ENCODE peak calls at places on chromosomes 6 and 20, in eight cellular contexts. D, W, Y, G, Z, N, L and O are unnamed samples.

GRCh38 chr6:134830945-134831344 is 119.0 kb downstream of the ALDH8A1 start:
- DNase-seq in D (no peak), W (no peak), Y (no peak), G (no peak), Z (no peak), N (no peak), L (no peak), O (no peak)

GRCh38 chr6:134878136-134878535 is 71.8 kb downstream of the ALDH8A1 start:
- DNase-seq in D (no peak), W (no peak), Y (no peak), G (no peak), Z (no peak), N (no peak), L (no peak), O (no peak)

GRCh38 chr6:11093065-11093590 is 506 bp upstream of the SMIM13 start:
- DNase-seq in D (no peak), W (no peak), Y (no peak), G (peak), Z (no peak), N (no peak), L (no peak), O (peak)

GRCh38 chr6:132813173-132813856 is 1.1 kb upstream of the RPS12 start:
- DNase-seq in D (peak), W (no peak), Y (peak), G (peak), Z (peak), N (peak), L (peak), O (peak)

GRCh38 chr6:10431423-10432164 is 16.7 kb upstream of the TFAP2A start:
- DNase-seq in D (no peak), W (no peak), Y (no peak), G (no peak), Z (no peak), N (no peak), L (no peak), O (no peak)

GRCh38 chr6:89145461-89145961 is 344 bp upstream of the PM20D2 start:
- DNase-seq in D (no peak), W (no peak), Y (no peak), G (peak), Z (no peak), N (peak), L (no peak), O (peak)

GRCh38 chr6:104887350-104887749 is 27.6 kb upstream of the HACE1 start:
- DNase-seq in D (no peak), W (no peak), Y (no peak), G (no peak), Z (peak), N (peak), L (no peak), O (peak)

GRCh38 chr6:84362180-84362821 is 134.9 kb upstream of the CEP162 start:
- DNase-seq in D (no peak), W (no peak), Y (no peak), G (no peak), Z (no peak), N (no peak), L (no peak), O (no peak)

GRCh38 chr6:137416376-137417109 is 77.7 kb downstream of the OLIG3 start:
- DNase-seq in D (no peak), W (no peak), Y (peak), G (no peak), Z (no peak), N (no peak), L (no peak), O (no peak)

GRCh38 chr6:168116446-168116974 is 37.5 kb upstream of the FRMD1 start:
- DNase-seq in D (no peak), W (no peak), Y (no peak), G (no peak), Z (no peak), N (no peak), L (no peak), O (no peak)

GRCh38 chr6:16725145-16725864 is 36.0 kb downstream of the ATXN1 start:
- DNase-seq in D (no peak), W (peak), Y (no peak), G (no peak), Z (no peak), N (no peak), L (no peak), O (no peak)

GRCh38 chr20:43191946-43192847 is 2.5 kb upstream of the PTPRT start:
- DNase-seq in D (peak), W (no peak), Y (no peak), G (no peak), Z (peak), N (peak), L (peak), O (peak)

GRCh38 chr6:108133594-108134179 is 32.1 kb upstream of the NR2E1 start:
- DNase-seq in D (peak), W (no peak), Y (no peak), G (no peak), Z (peak), N (peak), L (peak), O (peak)

GRCh38 chr20:17364681-17365080 is 137.8 kb downstream of the PCSK2 start:
- DNase-seq in D (no peak), W (no peak), Y (no peak), G (no peak), Z (no peak), N (no peak), L (no peak), O (no peak)

GRCh38 chr20:17967595-17968365 is 814 bp downstream of the SNX5 start:
- DNase-seq in D (no peak), W (peak), Y (no peak), G (no peak), Z (no peak), N (no peak), L (no peak), O (no peak)

GRCh38 chr6:75550544-75551167 is 51.0 kb upstream of the SENP6 start:
- DNase-seq in D (no peak), W (no peak), Y (no peak), G (no peak), Z (no peak), N (no peak), L (no peak), O (no peak)

GRCh38 chr20:4100679-4101078 is 85.3 kb upstream of the RNF24 start:
- DNase-seq in D (no peak), W (no peak), Y (no peak), G (no peak), Z (no peak), N (no peak), L (no peak), O (no peak)

GRCh38 chr6:28543671-28544131 is 18.0 kb downstream of the GPX5 start:
- DNase-seq in D (peak), W (no peak), Y (no peak), G (no peak), Z (peak), N (peak), L (peak), O (peak)

GRCh38 chr6:1832844-1833787 is 223.4 kb downstream of the FOXC1 start:
- DNase-seq in D (no peak), W (no peak), Y (peak), G (no peak), Z (peak), N (no peak), L (no peak), O (no peak)

GRCh38 chr6:31797607-31798006 is 2.1 kb upstream of the VARS1 start:
- DNase-seq in D (no peak), W (no peak), Y (no peak), G (no peak), Z (no peak), N (no peak), L (no peak), O (peak)

GRCh38 chr20:20363449-20364015 is 4.4 kb upstream of the INSM1 start:
- DNase-seq in D (peak), W (no peak), Y (no peak), G (no peak), Z (peak), N (peak), L (no peak), O (no peak)

GRCh38 chr6:137536104-137536773 is 42.0 kb upstream of the OLIG3 start:
- DNase-seq in D (no peak), W (no peak), Y (no peak), G (no peak), Z (no peak), N (no peak), L (no peak), O (peak)

GRCh38 chr6:142542704-142543233 is 241.0 kb downstream of the ADGRG6 start:
- DNase-seq in D (no peak), W (no peak), Y (peak), G (no peak), Z (no peak), N (no peak), L (no peak), O (no peak)

GRCh38 chr6:110654096-110654820 is 161.0 kb downstream of the CDK19 start:
- DNase-seq in D (no peak), W (peak), Y (no peak), G (no peak), Z (no peak), N (no peak), L (no peak), O (no peak)

GRCh38 chr6:85802162-85802561 is 159.5 kb upstream of the SYNCRIP start:
- DNase-seq in D (no peak), W (no peak), Y (no peak), G (no peak), Z (no peak), N (no peak), L (no peak), O (no peak)

GRCh38 chr6:113998811-113999210 is 27.9 kb upstream of the HDAC2 start:
- DNase-seq in D (no peak), W (no peak), Y (no peak), G (no peak), Z (no peak), N (no peak), L (no peak), O (no peak)

GRCh38 chr6:15956205-15957106 is 172.4 kb upstream of the MYLIP start:
- DNase-seq in D (no peak), W (no peak), Y (peak), G (no peak), Z (no peak), N (no peak), L (no peak), O (no peak)

GRCh38 chr6:28105286-28105685 is 19.1 kb upstream of the ZSCAN16 start:
- DNase-seq in D (no peak), W (no peak), Y (no peak), G (no peak), Z (no peak), N (no peak), L (no peak), O (no peak)

GRCh38 chr6:158972241-158973233 is 27.5 kb downstream of the RSPH3 start:
- DNase-seq in D (no peak), W (peak), Y (no peak), G (peak), Z (no peak), N (peak), L (no peak), O (no peak)

GRCh38 chr6:240151-240550 is 52.1 kb upstream of the DUSP22 start:
- DNase-seq in D (no peak), W (no peak), Y (no peak), G (no peak), Z (no peak), N (no peak), L (no peak), O (no peak)
- TF ChIP-seq CTCF in D (no peak), W (no peak), Y (no peak), G (no peak), Z (no peak), N (no peak), L (no peak), O (no peak)

GRCh38 chr6:78808356-78808891 is 58.9 kb upstream of the IRAK1BP1 start:
- DNase-seq in D (no peak), W (no peak), Y (no peak), G (no peak), Z (no peak), N (no peak), L (no peak), O (no peak)

GRCh38 chr6:78810698-78811097 is 56.7 kb upstream of the IRAK1BP1 start:
- DNase-seq in D (no peak), W (no peak), Y (no peak), G (no peak), Z (no peak), N (no peak), L (no peak), O (no peak)

GRCh38 chr6:78808933-78809332 is 58.4 kb upstream of the IRAK1BP1 start:
- DNase-seq in D (no peak), W (no peak), Y (no peak), G (no peak), Z (no peak), N (no peak), L (no peak), O (no peak)

GRCh38 chr6:78810146-78810545 is 57.2 kb upstream of the IRAK1BP1 start:
- DNase-seq in D (peak), W (no peak), Y (no peak), G (no peak), Z (peak), N (peak), L (peak), O (no peak)
- TF ChIP-seq CTCF in D (peak), W (peak), Y (no peak), G (peak), Z (peak), N (peak), L (no peak), O (no peak)

GRCh38 chr20:35985789-35986188 is 17.4 kb downstream of the CNBD2 start:
- DNase-seq in D (no peak), W (no peak), Y (no peak), G (no peak), Z (no peak), N (no peak), L (no peak), O (no peak)

GRCh38 chr20:35984382-35984781 is 16.0 kb downstream of the CNBD2 start:
- DNase-seq in D (no peak), W (no peak), Y (no peak), G (no peak), Z (no peak), N (no peak), L (no peak), O (no peak)

GRCh38 chr20:35979528-35979927 is 11.1 kb downstream of the CNBD2 start:
- DNase-seq in D (no peak), W (no peak), Y (no peak), G (no peak), Z (no peak), N (no peak), L (no peak), O (no peak)

GRCh38 chr20:35978041-35978513 is 9.7 kb downstream of the CNBD2 start:
- DNase-seq in D (no peak), W (no peak), Y (no peak), G (no peak), Z (no peak), N (no peak), L (no peak), O (no peak)

GRCh38 chr20:35981969-35982368 is 13.6 kb downstream of the CNBD2 start:
- DNase-seq in D (no peak), W (no peak), Y (no peak), G (no peak), Z (no peak), N (no peak), L (no peak), O (no peak)
- TF ChIP-seq CTCF in D (no peak), W (no peak), Y (no peak), G (no peak), Z (no peak), N (no peak), L (no peak), O (no peak)

DNA sequence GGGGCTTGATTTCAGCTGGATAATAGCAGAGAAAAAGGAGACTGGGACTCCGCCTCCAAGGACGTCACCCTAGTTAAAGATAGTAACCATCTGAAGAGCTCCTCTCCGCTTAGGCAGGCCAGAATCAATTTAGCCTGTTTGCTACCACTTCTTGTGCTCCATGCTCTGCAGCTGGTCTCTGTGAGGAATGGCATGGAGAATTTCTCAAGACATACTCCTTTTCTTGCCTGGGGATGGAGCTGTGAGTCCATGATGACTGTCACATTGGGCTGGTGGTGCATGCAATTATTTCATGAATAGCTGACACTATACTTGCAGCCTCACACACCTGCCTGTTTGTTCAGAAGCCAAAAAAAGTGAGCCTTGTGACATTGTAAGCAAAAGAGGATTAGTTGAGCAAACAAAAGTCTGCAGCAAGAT is 61.4 kb downstream of the TXLNB start:
- DNase-seq in D (no peak), W (no peak), Y (peak), G (no peak), Z (no peak), N (peak), L (no peak), O (no peak)
- TF ChIP-seq CTCF in D (no peak), W (peak), Y (no peak), G (no peak), Z (no peak), N (peak), L (no peak), O (no peak)

GRCh38 chr20:45893831-45894230 is 2.7 kb downstream of the CTSA start:
- DNase-seq in D (no peak), W (no peak), Y (no peak), G (no peak), Z (no peak), N (no peak), L (no peak), O (no peak)

GRCh38 chr20:45890997-45891983 is at the start of the genes CTSA and NEURL2:
- DNase-seq in D (peak), W (no peak), Y (peak), G (peak), Z (peak), N (peak), L (peak), O (peak)

GRCh38 chr20:45890077-45890996 is 671 bp downstream of the NEURL2 start:
- DNase-seq in D (peak), W (no peak), Y (peak), G (no peak), Z (peak), N (peak), L (peak), O (peak)

GRCh38 chr20:45892828-45893500 is 1.8 kb downstream of the CTSA start:
- DNase-seq in D (no peak), W (no peak), Y (no peak), G (no peak), Z (no peak), N (no peak), L (no peak), O (peak)

GRCh38 chr20:45892049-45892816 is 1.1 kb downstream of the CTSA start:
- DNase-seq in D (no peak), W (no peak), Y (no peak), G (no peak), Z (no peak), N (peak), L (no peak), O (no peak)
- TF ChIP-seq CTCF in D (no peak), W (no peak), Y (no peak), G (no peak), Z (no peak), N (no peak), L (no peak), O (no peak)

GRCh38 chr20:23165307-23165750 is 79.2 kb upstream of the CD93 start:
- DNase-seq in D (peak), W (no peak), Y (no peak), G (no peak), Z (no peak), N (peak), L (peak), O (no peak)
- TF ChIP-seq CTCF in D (no peak), W (no peak), Y (no peak), G (peak), Z (no peak), N (peak), L (no peak), O (no peak)